ENCODE peak calls at places on chromosomes 7 and 10, in four cellular contexts. One of them, this sample, is unnamed. For H3K4me1, the result is how much of the 10 kb centered on the place peaks cover.

GRCh38 chr10:5560844-5561703 is 36.3 kb downstream of the CALML3 start:
- DNase-seq in fibroblast of lung: no peak
- DNase-seq in psoas muscle: no peak
- DNase-seq in H9: no peak
- DNase-seq in this sample: no peak

GRCh38 chr10:46546591-46547330 is 9.7 kb downstream of the GPRIN2 start:
- DNase-seq in H9: peak
- DNase-seq in psoas muscle: peak
- DNase-seq in fibroblast of lung: no peak
- DNase-seq in this sample: peak

GRCh38 chr10:65126288-65126687 is 1605.1 kb downstream of the REEP3 start:
- DNase-seq in fibroblast of lung: no peak
- DNase-seq in psoas muscle: no peak
- DNase-seq in H9: no peak
- DNase-seq in this sample: no peak

GRCh38 chr10:90227259-90227658 is 525.9 kb downstream of the KIF20B start:
- DNase-seq in psoas muscle: no peak
- DNase-seq in fibroblast of lung: peak
- DNase-seq in H9: no peak
- DNase-seq in this sample: no peak

GRCh38 chr7:47885309-47886000 is 62.8 kb downstream of the PKD1L1 start:
- DNase-seq in H9: no peak
- DNase-seq in fibroblast of lung: no peak
- DNase-seq in psoas muscle: no peak
- DNase-seq in this sample: no peak

GRCh38 chr10:32905466-32905865 is 52.6 kb downstream of the ITGB1 start:
- DNase-seq in psoas muscle: no peak
- DNase-seq in H9: no peak
- DNase-seq in fibroblast of lung: no peak
- DNase-seq in this sample: no peak

GRCh38 chr10:80870282-80870681 is 332.6 kb downstream of the SH2D4B start:
- DNase-seq in fibroblast of lung: no peak
- DNase-seq in H9: no peak
- DNase-seq in psoas muscle: no peak
- DNase-seq in this sample: no peak

GRCh38 chr7:44220046-44220720 is 19.4 kb downstream of the YKT6 start:
- DNase-seq in H9: no peak
- DNase-seq in psoas muscle: no peak
- DNase-seq in fibroblast of lung: no peak
- DNase-seq in this sample: no peak

GRCh38 chr10:47380341-47381215 is 3.5 kb downstream of the ZNF488 start:
- DNase-seq in fibroblast of lung: no peak
- DNase-seq in H9: peak
- DNase-seq in psoas muscle: no peak
- DNase-seq in this sample: no peak

GRCh38 chr7:78151229-78151628 is 352.7 kb downstream of the PHTF2 start:
- DNase-seq in H9: no peak
- DNase-seq in fibroblast of lung: peak
- DNase-seq in psoas muscle: no peak
- DNase-seq in this sample: no peak

GRCh38 chr10:13971586-13972475 is 358.9 kb downstream of the FRMD4A start:
- DNase-seq in fibroblast of lung: peak
- DNase-seq in H9: no peak
- DNase-seq in psoas muscle: no peak
- DNase-seq in this sample: no peak

GRCh38 chr10:76195990-76196389 is 764.6 kb downstream of the LRMDA start:
- DNase-seq in fibroblast of lung: no peak
- DNase-seq in psoas muscle: no peak
- DNase-seq in H9: no peak
- DNase-seq in this sample: peak

GRCh38 chr7:156178857-156179256 is 366.6 kb upstream of the SHH start:
- DNase-seq in fibroblast of lung: no peak
- DNase-seq in psoas muscle: no peak
- DNase-seq in H9: no peak
- DNase-seq in this sample: no peak

GRCh38 chr10:86310291-86310690 is 56.3 kb downstream of the GRID1 start:
- DNase-seq in fibroblast of lung: no peak
- DNase-seq in psoas muscle: no peak
- DNase-seq in H9: peak
- DNase-seq in this sample: no peak

GRCh38 chr10:76523215-76523614 is 1091.8 kb downstream of the LRMDA start:
- DNase-seq in H9: no peak
- DNase-seq in psoas muscle: no peak
- DNase-seq in fibroblast of lung: peak
- DNase-seq in this sample: no peak

GRCh38 chr7:494261-494687 is 25.4 kb downstream of the PDGFA start:
- DNase-seq in psoas muscle: peak
- DNase-seq in fibroblast of lung: no peak
- DNase-seq in H9: no peak
- DNase-seq in this sample: no peak
- H3K4me1 ChIP-seq in psoas muscle: under half
- H3K4me1 ChIP-seq in fibroblast of lung: under half
- H3K4me1 ChIP-seq in H9: under half
- H3K4me1 ChIP-seq in this sample: under half

DNA sequence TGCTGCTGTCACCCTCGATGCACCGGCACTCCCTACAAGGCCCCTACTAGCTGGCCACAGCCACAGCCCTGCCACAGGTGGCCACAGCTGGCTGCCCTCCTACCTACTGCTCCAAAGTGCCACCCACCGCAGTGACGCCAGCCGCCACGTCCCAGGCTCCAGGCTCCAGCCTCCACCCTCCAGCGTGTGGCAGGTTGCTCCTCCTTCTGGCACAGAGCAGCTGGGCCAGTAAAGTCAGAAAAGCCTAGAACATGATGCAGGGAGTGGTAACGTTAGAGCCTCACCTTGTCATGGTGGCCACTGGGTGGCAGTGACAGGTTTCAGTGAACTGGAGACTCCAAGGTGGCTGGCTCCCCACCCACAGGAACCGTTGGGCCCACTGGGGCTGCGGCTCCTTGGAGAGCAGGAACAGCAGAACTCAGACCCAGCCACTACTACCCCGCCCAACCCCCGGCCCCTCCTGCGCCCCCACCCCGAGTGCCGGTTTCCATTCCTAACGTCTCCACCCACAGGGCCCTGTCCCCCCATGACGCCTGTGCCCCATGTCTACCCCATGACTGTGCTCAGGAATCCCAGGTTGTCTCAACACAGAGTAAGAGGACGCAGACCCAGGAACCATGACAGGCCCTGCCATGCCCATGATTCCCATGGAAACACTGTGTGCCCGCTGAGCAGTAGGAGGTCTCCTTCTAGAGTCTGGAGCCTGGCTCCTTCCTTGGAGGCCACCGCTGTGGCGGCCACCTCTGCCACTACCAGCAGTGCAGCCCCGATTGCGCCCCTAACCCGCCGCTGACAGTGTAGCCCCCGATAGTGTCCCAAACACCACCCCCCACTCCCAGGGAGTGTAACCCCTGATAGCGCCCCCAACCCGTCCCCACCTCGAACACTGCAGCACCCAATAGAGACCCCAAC is 52.3 kb upstream of the ZNF33B start:
- DNase-seq in H9: peak
- DNase-seq in psoas muscle: no peak
- DNase-seq in fibroblast of lung: no peak
- DNase-seq in this sample: no peak
- TF ChIP-seq CTCF in H9: no peak
- TF ChIP-seq CTCF in psoas muscle: no peak
- TF ChIP-seq CTCF in fibroblast of lung: no peak
- TF ChIP-seq CTCF in this sample: no peak

GRCh38 chr7:140165422-140165821 is 11.4 kb downstream of the KDM7A start:
- DNase-seq in fibroblast of lung: peak
- DNase-seq in H9: no peak
- DNase-seq in psoas muscle: no peak
- DNase-seq in this sample: no peak
- H3K27ac ChIP-seq in fibroblast of lung: no peak
- H3K27ac ChIP-seq in H9: no peak
- H3K27ac ChIP-seq in psoas muscle: no peak
- H3K27ac ChIP-seq in this sample: no peak

GRCh38 chr7:30353532-30353931 is 69.1 kb downstream of the ZNRF2 start:
- DNase-seq in H9: no peak
- DNase-seq in fibroblast of lung: no peak
- DNase-seq in psoas muscle: no peak
- DNase-seq in this sample: no peak

GRCh38 chr7:30353932-30354607 is 69.7 kb downstream of the ZNRF2 start:
- DNase-seq in H9: no peak
- DNase-seq in fibroblast of lung: no peak
- DNase-seq in psoas muscle: no peak
- DNase-seq in this sample: no peak

GRCh38 chr7:30351724-30352123 is 67.3 kb downstream of the ZNRF2 start:
- DNase-seq in H9: no peak
- DNase-seq in psoas muscle: no peak
- DNase-seq in fibroblast of lung: no peak
- DNase-seq in this sample: no peak

GRCh38 chr7:30351274-30351673 is 66.9 kb downstream of the ZNRF2 start:
- DNase-seq in fibroblast of lung: no peak
- DNase-seq in H9: no peak
- DNase-seq in psoas muscle: no peak
- DNase-seq in this sample: no peak

DNA sequence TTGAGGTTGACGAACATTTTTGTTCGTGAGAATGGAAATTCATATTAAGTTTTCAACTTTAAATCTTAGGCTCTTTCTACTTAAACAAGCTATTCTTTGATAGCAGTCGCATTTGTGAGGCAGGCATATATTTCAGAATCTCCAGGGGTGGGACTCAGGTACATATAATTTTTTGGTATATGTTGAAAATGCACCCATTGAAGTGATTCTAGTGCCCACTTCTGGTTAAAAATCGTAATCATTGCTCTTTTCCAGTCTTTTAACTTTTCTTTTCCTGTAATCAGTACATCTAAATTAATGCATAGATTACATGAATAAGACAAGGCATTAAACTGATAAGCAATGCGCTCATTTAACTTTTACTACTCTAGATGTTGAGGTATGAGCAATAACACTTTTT is 67.8 kb downstream of the ZNRF2 start:
- DNase-seq in psoas muscle: no peak
- DNase-seq in H9: no peak
- DNase-seq in fibroblast of lung: no peak
- DNase-seq in this sample: no peak
- H3K4me1 ChIP-seq in psoas muscle: under half
- H3K4me1 ChIP-seq in H9: under half
- H3K4me1 ChIP-seq in fibroblast of lung: under half
- H3K4me1 ChIP-seq in this sample: under half

GRCh38 chr7:16268821-16269768 is 152.2 kb downstream of the CRPPA start:
- DNase-seq in H9: no peak
- DNase-seq in psoas muscle: no peak
- DNase-seq in fibroblast of lung: peak
- DNase-seq in this sample: no peak

GRCh38 chr7:16270844-16271243 is 150.5 kb downstream of the CRPPA start:
- DNase-seq in fibroblast of lung: no peak
- DNase-seq in H9: no peak
- DNase-seq in psoas muscle: no peak
- DNase-seq in this sample: no peak

GRCh38 chr7:16267953-16268820 is 153.2 kb downstream of the CRPPA start:
- DNase-seq in psoas muscle: no peak
- DNase-seq in fibroblast of lung: no peak
- DNase-seq in H9: no peak
- DNase-seq in this sample: no peak

GRCh38 chr7:16271355-16271754 is 150.0 kb downstream of the CRPPA start:
- DNase-seq in psoas muscle: no peak
- DNase-seq in H9: no peak
- DNase-seq in fibroblast of lung: no peak
- DNase-seq in this sample: no peak

DNA sequence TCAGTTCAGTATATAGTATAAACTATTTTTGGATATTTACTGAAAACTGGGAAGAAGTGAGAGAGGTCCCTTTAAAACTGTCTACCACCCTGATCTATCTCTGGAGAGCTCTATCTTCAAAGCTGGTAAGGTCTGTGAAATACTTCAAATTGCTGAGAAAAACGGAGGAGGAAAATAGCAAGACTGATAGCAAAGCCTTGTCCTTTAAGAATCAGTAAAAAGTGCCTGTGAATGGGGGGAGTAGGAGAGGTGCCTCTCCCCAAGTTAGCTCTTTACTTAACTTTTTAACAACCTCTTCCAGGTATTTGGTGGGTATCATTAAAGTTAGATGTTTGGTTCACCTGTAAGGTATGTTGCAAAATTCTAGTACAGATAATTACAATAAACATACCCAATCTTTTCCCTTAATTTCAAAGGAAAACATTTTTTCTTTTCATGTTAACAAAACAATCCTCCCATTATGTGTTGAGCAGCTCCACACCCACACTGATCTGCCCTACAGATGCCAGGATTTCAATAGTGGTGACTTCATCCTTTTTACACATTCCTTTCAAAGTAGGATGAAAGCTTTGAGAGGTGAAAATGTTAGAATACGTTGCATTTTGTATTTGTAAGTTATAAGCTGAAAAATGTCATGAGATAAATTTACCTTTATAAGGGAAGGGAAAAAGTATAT is 149.2 kb downstream of the CRPPA start:
- DNase-seq in psoas muscle: no peak
- DNase-seq in fibroblast of lung: peak
- DNase-seq in H9: no peak
- DNase-seq in this sample: no peak
- TF ChIP-seq CTCF in psoas muscle: no peak
- TF ChIP-seq CTCF in fibroblast of lung: no peak
- TF ChIP-seq CTCF in H9: no peak
- TF ChIP-seq CTCF in this sample: no peak

GRCh38 chr10:60141916-60142559 is 235.7 kb upstream of the CCDC6 start:
- DNase-seq in fibroblast of lung: no peak
- DNase-seq in H9: no peak
- DNase-seq in psoas muscle: no peak
- DNase-seq in this sample: no peak
- H3K27ac ChIP-seq in fibroblast of lung: no peak
- H3K27ac ChIP-seq in H9: no peak
- H3K27ac ChIP-seq in psoas muscle: peak
- H3K27ac ChIP-seq in this sample: no peak

This sample was measured in prostate gland.